ENCODE peak calls at places on chromosome 10, in five cellular contexts. B, U, W, Q and V are unnamed samples.

GRCh38 chr10:61796785-61797184 is 104.7 kb upstream of the ARID5B start:
- DNase-seq in B (no peak), U (no peak), W (no peak), Q (no peak), V (no peak)

GRCh38 chr10:37930423-37930822 is 46.0 kb downstream of the ZNF25 start:
- DNase-seq in B (no peak), U (no peak), W (no peak), Q (no peak), V (no peak)

GRCh38 chr10:131560726-131561390 is 249.3 kb upstream of the TCERG1L start:
- DNase-seq in B (no peak), U (no peak), W (no peak), Q (no peak), V (no peak)

GRCh38 chr10:127310932-127311331 is 114.5 kb upstream of the INSYN2A start:
- DNase-seq in B (no peak), U (no peak), W (no peak), Q (no peak), V (no peak)

GRCh38 chr10:64036996-64037666 is 515.9 kb downstream of the REEP3 start:
- DNase-seq in B (peak; percentile 10), U (no peak), W (no peak), Q (no peak), V (no peak)

GRCh38 chr10:117345143-117345542 is 30.1 kb downstream of the PDZD8 start:
- DNase-seq in B (no peak), U (no peak), W (no peak), Q (no peak), V (no peak)

GRCh38 chr10:102016416-102016815 is 39.6 kb downstream of the ARMH3 start:
- DNase-seq in B (no peak), U (no peak), W (no peak), Q (no peak), V (no peak)

GRCh38 chr10:132986076-132986475 is 43.7 kb upstream of the CFAP46 start:
- DNase-seq in B (no peak), U (no peak), W (no peak), Q (no peak), V (no peak)

GRCh38 chr10:59561397-59562121 is 148.1 kb downstream of the SLC16A9 start:
- DNase-seq in B (no peak), U (peak; percentile 73), W (no peak), Q (no peak), V (no peak)

GRCh38 chr10:35827783-35828182 is 185.7 kb upstream of the FZD8 start:
- DNase-seq in B (no peak), U (no peak), W (no peak), Q (no peak), V (no peak)

GRCh38 chr10:26488344-26488743 is 50.2 kb downstream of the APBB1IP start:
- DNase-seq in B (no peak), U (peak; percentile 15), W (no peak), Q (no peak), V (peak; percentile 27)

GRCh38 chr10:69991151-69991550 is 61.5 kb upstream of the MACROH2A2 start:
- DNase-seq in B (no peak), U (no peak), W (no peak), Q (no peak), V (no peak)

GRCh38 chr10:128001886-128002285 is 95.0 kb downstream of the PTPRE start:
- DNase-seq in B (no peak), U (no peak), W (no peak), Q (no peak), V (no peak)

GRCh38 chr10:31142026-31142425 is 110.4 kb upstream of the ZNF438 start:
- DNase-seq in B (no peak), U (peak; percentile 38), W (no peak), Q (no peak), V (no peak)

GRCh38 chr10:108788891-108789290 is 1134.4 kb downstream of the XPNPEP1 start:
- DNase-seq in B (no peak), U (no peak), W (no peak), Q (no peak), V (no peak)

GRCh38 chr10:20891338-20891714 is 5.8 kb downstream of the NEBL start:
- DNase-seq in B (no peak), U (no peak), W (no peak), Q (no peak), V (no peak)